ENCODE peak calls at places on chromosomes 16 and 17, in eight cellular contexts. One of them, this sample, is unnamed.

GRCh38 chr17:39152134-39152884 is 872 bp upstream of the PLXDC1 start:
- DNase-seq in activated CD8-positive, alpha-beta memory T cell treated with anti-CD3 and anti-CD28 coated beads for 48 hours: no peak
- DNase-seq in WTC11: peak
- DNase-seq in astrocyte of the hippocampus: no peak
- DNase-seq in EL: no peak
- DNase-seq in stimulated activated effector memory CD8-positive, alpha-beta T cell treated with anti-CD3 and anti-CD28 coated beads, Interleukin-12 subunit alpha, Interleukin-12 subunit beta, amount 100 ng/mL, for 72 hours: peak
- DNase-seq in CD8-positive, alpha-beta T cell: no peak
- DNase-seq in GM23338: no peak
- DNase-seq in this sample: no peak

GRCh38 chr17:81733507-81734404 is 21.7 kb downstream of the SLC25A10 start:
- DNase-seq in activated CD8-positive, alpha-beta memory T cell treated with anti-CD3 and anti-CD28 coated beads for 48 hours: no peak
- DNase-seq in WTC11: peak
- DNase-seq in astrocyte of the hippocampus: peak
- DNase-seq in EL: peak
- DNase-seq in stimulated activated effector memory CD8-positive, alpha-beta T cell treated with anti-CD3 and anti-CD28 coated beads, Interleukin-12 subunit alpha, Interleukin-12 subunit beta, amount 100 ng/mL, for 72 hours: peak
- DNase-seq in CD8-positive, alpha-beta T cell: peak
- DNase-seq in GM23338: peak
- DNase-seq in this sample: peak

GRCh38 chr16:66580605-66581209 is 1.4 kb downstream of the CMTM2 start:
- DNase-seq in activated CD8-positive, alpha-beta memory T cell treated with anti-CD3 and anti-CD28 coated beads for 48 hours: no peak
- DNase-seq in WTC11: no peak
- DNase-seq in astrocyte of the hippocampus: peak
- DNase-seq in EL: peak
- DNase-seq in stimulated activated effector memory CD8-positive, alpha-beta T cell treated with anti-CD3 and anti-CD28 coated beads, Interleukin-12 subunit alpha, Interleukin-12 subunit beta, amount 100 ng/mL, for 72 hours: no peak
- DNase-seq in CD8-positive, alpha-beta T cell: no peak
- DNase-seq in GM23338: peak
- DNase-seq in this sample: no peak

GRCh38 chr17:76986318-76986717 is 118.1 kb downstream of the MGAT5B start:
- DNase-seq in activated CD8-positive, alpha-beta memory T cell treated with anti-CD3 and anti-CD28 coated beads for 48 hours: no peak
- DNase-seq in WTC11: no peak
- DNase-seq in astrocyte of the hippocampus: no peak
- DNase-seq in EL: no peak
- DNase-seq in stimulated activated effector memory CD8-positive, alpha-beta T cell treated with anti-CD3 and anti-CD28 coated beads, Interleukin-12 subunit alpha, Interleukin-12 subunit beta, amount 100 ng/mL, for 72 hours: no peak
- DNase-seq in CD8-positive, alpha-beta T cell: no peak
- DNase-seq in GM23338: no peak
- DNase-seq in this sample: no peak

GRCh38 chr16:75238132-75238852 is 13.1 kb downstream of the BCAR1 start:
- DNase-seq in activated CD8-positive, alpha-beta memory T cell treated with anti-CD3 and anti-CD28 coated beads for 48 hours: no peak
- DNase-seq in WTC11: peak
- DNase-seq in astrocyte of the hippocampus: peak
- DNase-seq in EL: peak
- DNase-seq in stimulated activated effector memory CD8-positive, alpha-beta T cell treated with anti-CD3 and anti-CD28 coated beads, Interleukin-12 subunit alpha, Interleukin-12 subunit beta, amount 100 ng/mL, for 72 hours: no peak
- DNase-seq in CD8-positive, alpha-beta T cell: no peak
- DNase-seq in GM23338: no peak
- DNase-seq in this sample: peak

GRCh38 chr17:19771971-19772630 is 24.0 kb upstream of the ALDH3A1 start:
- DNase-seq in activated CD8-positive, alpha-beta memory T cell treated with anti-CD3 and anti-CD28 coated beads for 48 hours: no peak
- DNase-seq in WTC11: no peak
- DNase-seq in astrocyte of the hippocampus: no peak
- DNase-seq in EL: no peak
- DNase-seq in stimulated activated effector memory CD8-positive, alpha-beta T cell treated with anti-CD3 and anti-CD28 coated beads, Interleukin-12 subunit alpha, Interleukin-12 subunit beta, amount 100 ng/mL, for 72 hours: peak
- DNase-seq in CD8-positive, alpha-beta T cell: peak
- DNase-seq in GM23338: no peak
- DNase-seq in this sample: no peak

GRCh38 chr16:74626741-74627416 is 20.0 kb upstream of the GLG1 start:
- DNase-seq in activated CD8-positive, alpha-beta memory T cell treated with anti-CD3 and anti-CD28 coated beads for 48 hours: no peak
- DNase-seq in WTC11: no peak
- DNase-seq in astrocyte of the hippocampus: peak
- DNase-seq in EL: no peak
- DNase-seq in stimulated activated effector memory CD8-positive, alpha-beta T cell treated with anti-CD3 and anti-CD28 coated beads, Interleukin-12 subunit alpha, Interleukin-12 subunit beta, amount 100 ng/mL, for 72 hours: no peak
- DNase-seq in CD8-positive, alpha-beta T cell: no peak
- DNase-seq in GM23338: no peak
- DNase-seq in this sample: no peak

GRCh38 chr17:596287-596686 is 118.4 kb downstream of the VPS53 start:
- DNase-seq in activated CD8-positive, alpha-beta memory T cell treated with anti-CD3 and anti-CD28 coated beads for 48 hours: no peak
- DNase-seq in WTC11: no peak
- DNase-seq in astrocyte of the hippocampus: no peak
- DNase-seq in EL: peak
- DNase-seq in stimulated activated effector memory CD8-positive, alpha-beta T cell treated with anti-CD3 and anti-CD28 coated beads, Interleukin-12 subunit alpha, Interleukin-12 subunit beta, amount 100 ng/mL, for 72 hours: no peak
- DNase-seq in CD8-positive, alpha-beta T cell: no peak
- DNase-seq in GM23338: no peak
- DNase-seq in this sample: no peak

GRCh38 chr17:77427471-77427991 is 286.8 kb downstream of the SEC14L1 start:
- DNase-seq in activated CD8-positive, alpha-beta memory T cell treated with anti-CD3 and anti-CD28 coated beads for 48 hours: no peak
- DNase-seq in WTC11: no peak
- DNase-seq in astrocyte of the hippocampus: peak
- DNase-seq in EL: peak
- DNase-seq in stimulated activated effector memory CD8-positive, alpha-beta T cell treated with anti-CD3 and anti-CD28 coated beads, Interleukin-12 subunit alpha, Interleukin-12 subunit beta, amount 100 ng/mL, for 72 hours: no peak
- DNase-seq in CD8-positive, alpha-beta T cell: no peak
- DNase-seq in GM23338: no peak
- DNase-seq in this sample: peak

GRCh38 chr17:8991514-8992285 is 26.2 kb upstream of the PIK3R5 start:
- DNase-seq in activated CD8-positive, alpha-beta memory T cell treated with anti-CD3 and anti-CD28 coated beads for 48 hours: peak
- DNase-seq in WTC11: peak
- DNase-seq in astrocyte of the hippocampus: peak
- DNase-seq in EL: peak
- DNase-seq in stimulated activated effector memory CD8-positive, alpha-beta T cell treated with anti-CD3 and anti-CD28 coated beads, Interleukin-12 subunit alpha, Interleukin-12 subunit beta, amount 100 ng/mL, for 72 hours: peak
- DNase-seq in CD8-positive, alpha-beta T cell: peak
- DNase-seq in GM23338: peak
- DNase-seq in this sample: no peak

GRCh38 chr17:59754547-59754946 is 47.1 kb downstream of the VMP1 start:
- DNase-seq in activated CD8-positive, alpha-beta memory T cell treated with anti-CD3 and anti-CD28 coated beads for 48 hours: no peak
- DNase-seq in WTC11: no peak
- DNase-seq in astrocyte of the hippocampus: peak
- DNase-seq in EL: peak
- DNase-seq in stimulated activated effector memory CD8-positive, alpha-beta T cell treated with anti-CD3 and anti-CD28 coated beads, Interleukin-12 subunit alpha, Interleukin-12 subunit beta, amount 100 ng/mL, for 72 hours: no peak
- DNase-seq in CD8-positive, alpha-beta T cell: no peak
- DNase-seq in GM23338: no peak
- DNase-seq in this sample: no peak

GRCh38 chr16:51193879-51194278 is 42.8 kb upstream of the SALL1 start:
- DNase-seq in activated CD8-positive, alpha-beta memory T cell treated with anti-CD3 and anti-CD28 coated beads for 48 hours: no peak
- DNase-seq in WTC11: no peak
- DNase-seq in astrocyte of the hippocampus: no peak
- DNase-seq in EL: no peak
- DNase-seq in stimulated activated effector memory CD8-positive, alpha-beta T cell treated with anti-CD3 and anti-CD28 coated beads, Interleukin-12 subunit alpha, Interleukin-12 subunit beta, amount 100 ng/mL, for 72 hours: no peak
- DNase-seq in CD8-positive, alpha-beta T cell: no peak
- DNase-seq in GM23338: no peak
- DNase-seq in this sample: no peak

GRCh38 chr16:79169239-79169638 is 431.3 kb downstream of the MAF start:
- DNase-seq in activated CD8-positive, alpha-beta memory T cell treated with anti-CD3 and anti-CD28 coated beads for 48 hours: no peak
- DNase-seq in WTC11: peak
- DNase-seq in astrocyte of the hippocampus: peak
- DNase-seq in EL: no peak
- DNase-seq in stimulated activated effector memory CD8-positive, alpha-beta T cell treated with anti-CD3 and anti-CD28 coated beads, Interleukin-12 subunit alpha, Interleukin-12 subunit beta, amount 100 ng/mL, for 72 hours: no peak
- DNase-seq in CD8-positive, alpha-beta T cell: no peak
- DNase-seq in GM23338: peak
- DNase-seq in this sample: no peak

GRCh38 chr17:78412403-78412802 is 34.0 kb downstream of the PGS1 start:
- DNase-seq in activated CD8-positive, alpha-beta memory T cell treated with anti-CD3 and anti-CD28 coated beads for 48 hours: peak
- DNase-seq in WTC11: no peak
- DNase-seq in astrocyte of the hippocampus: no peak
- DNase-seq in EL: no peak
- DNase-seq in stimulated activated effector memory CD8-positive, alpha-beta T cell treated with anti-CD3 and anti-CD28 coated beads, Interleukin-12 subunit alpha, Interleukin-12 subunit beta, amount 100 ng/mL, for 72 hours: peak
- DNase-seq in CD8-positive, alpha-beta T cell: no peak
- DNase-seq in GM23338: peak
- DNase-seq in this sample: no peak

GRCh38 chr17:40517981-40518380 is 16.6 kb upstream of the TNS4 start:
- DNase-seq in activated CD8-positive, alpha-beta memory T cell treated with anti-CD3 and anti-CD28 coated beads for 48 hours: no peak
- DNase-seq in WTC11: no peak
- DNase-seq in astrocyte of the hippocampus: no peak
- DNase-seq in EL: no peak
- DNase-seq in stimulated activated effector memory CD8-positive, alpha-beta T cell treated with anti-CD3 and anti-CD28 coated beads, Interleukin-12 subunit alpha, Interleukin-12 subunit beta, amount 100 ng/mL, for 72 hours: no peak
- DNase-seq in CD8-positive, alpha-beta T cell: no peak
- DNase-seq in GM23338: no peak
- DNase-seq in this sample: peak

GRCh38 chr16:73016488-73016830 is 31.5 kb downstream of the ZFHX3 start:
- DNase-seq in activated CD8-positive, alpha-beta memory T cell treated with anti-CD3 and anti-CD28 coated beads for 48 hours: no peak
- DNase-seq in WTC11: no peak
- DNase-seq in astrocyte of the hippocampus: no peak
- DNase-seq in EL: no peak
- DNase-seq in stimulated activated effector memory CD8-positive, alpha-beta T cell treated with anti-CD3 and anti-CD28 coated beads, Interleukin-12 subunit alpha, Interleukin-12 subunit beta, amount 100 ng/mL, for 72 hours: no peak
- DNase-seq in CD8-positive, alpha-beta T cell: no peak
- DNase-seq in GM23338: no peak
- DNase-seq in this sample: no peak

GRCh38 chr17:11485802-11486421 is 112.4 kb upstream of the DNAH9 start:
- DNase-seq in activated CD8-positive, alpha-beta memory T cell treated with anti-CD3 and anti-CD28 coated beads for 48 hours: no peak
- DNase-seq in WTC11: no peak
- DNase-seq in astrocyte of the hippocampus: no peak
- DNase-seq in EL: no peak
- DNase-seq in stimulated activated effector memory CD8-positive, alpha-beta T cell treated with anti-CD3 and anti-CD28 coated beads, Interleukin-12 subunit alpha, Interleukin-12 subunit beta, amount 100 ng/mL, for 72 hours: no peak
- DNase-seq in CD8-positive, alpha-beta T cell: no peak
- DNase-seq in GM23338: no peak
- DNase-seq in this sample: no peak

GRCh38 chr17:67829331-67829730 is 4.0 kb downstream of the BPTF start:
- DNase-seq in activated CD8-positive, alpha-beta memory T cell treated with anti-CD3 and anti-CD28 coated beads for 48 hours: peak
- DNase-seq in WTC11: no peak
- DNase-seq in astrocyte of the hippocampus: no peak
- DNase-seq in EL: peak
- DNase-seq in stimulated activated effector memory CD8-positive, alpha-beta T cell treated with anti-CD3 and anti-CD28 coated beads, Interleukin-12 subunit alpha, Interleukin-12 subunit beta, amount 100 ng/mL, for 72 hours: peak
- DNase-seq in CD8-positive, alpha-beta T cell: peak
- DNase-seq in GM23338: peak
- DNase-seq in this sample: no peak

GRCh38 chr17:82791532-82791931 is 39.7 kb downstream of the TBCD start:
- DNase-seq in activated CD8-positive, alpha-beta memory T cell treated with anti-CD3 and anti-CD28 coated beads for 48 hours: no peak
- DNase-seq in WTC11: no peak
- DNase-seq in astrocyte of the hippocampus: peak
- DNase-seq in EL: peak
- DNase-seq in stimulated activated effector memory CD8-positive, alpha-beta T cell treated with anti-CD3 and anti-CD28 coated beads, Interleukin-12 subunit alpha, Interleukin-12 subunit beta, amount 100 ng/mL, for 72 hours: no peak
- DNase-seq in CD8-positive, alpha-beta T cell: no peak
- DNase-seq in GM23338: no peak
- DNase-seq in this sample: no peak

GRCh38 chr17:17683710-17684365 is 2.6 kb downstream of the RAI1 start:
- DNase-seq in activated CD8-positive, alpha-beta memory T cell treated with anti-CD3 and anti-CD28 coated beads for 48 hours: no peak
- DNase-seq in WTC11: no peak
- DNase-seq in astrocyte of the hippocampus: no peak
- DNase-seq in EL: peak
- DNase-seq in stimulated activated effector memory CD8-positive, alpha-beta T cell treated with anti-CD3 and anti-CD28 coated beads, Interleukin-12 subunit alpha, Interleukin-12 subunit beta, amount 100 ng/mL, for 72 hours: no peak
- DNase-seq in CD8-positive, alpha-beta T cell: no peak
- DNase-seq in GM23338: no peak
- DNase-seq in this sample: no peak

GRCh38 chr16:79093554-79093967 is 507.0 kb downstream of the MAF start:
- DNase-seq in activated CD8-positive, alpha-beta memory T cell treated with anti-CD3 and anti-CD28 coated beads for 48 hours: no peak
- DNase-seq in WTC11: no peak
- DNase-seq in astrocyte of the hippocampus: peak
- DNase-seq in EL: no peak
- DNase-seq in stimulated activated effector memory CD8-positive, alpha-beta T cell treated with anti-CD3 and anti-CD28 coated beads, Interleukin-12 subunit alpha, Interleukin-12 subunit beta, amount 100 ng/mL, for 72 hours: no peak
- DNase-seq in CD8-positive, alpha-beta T cell: no peak
- DNase-seq in GM23338: no peak
- DNase-seq in this sample: no peak

GRCh38 chr17:80964231-80964856 is 27.3 kb upstream of the CHMP6 start:
- DNase-seq in activated CD8-positive, alpha-beta memory T cell treated with anti-CD3 and anti-CD28 coated beads for 48 hours: no peak
- DNase-seq in WTC11: no peak
- DNase-seq in astrocyte of the hippocampus: no peak
- DNase-seq in EL: no peak
- DNase-seq in stimulated activated effector memory CD8-positive, alpha-beta T cell treated with anti-CD3 and anti-CD28 coated beads, Interleukin-12 subunit alpha, Interleukin-12 subunit beta, amount 100 ng/mL, for 72 hours: no peak
- DNase-seq in CD8-positive, alpha-beta T cell: no peak
- DNase-seq in GM23338: no peak
- DNase-seq in this sample: no peak

GRCh38 chr17:13583996-13584700 is 17.6 kb downstream of the HS3ST3A1 start:
- DNase-seq in activated CD8-positive, alpha-beta memory T cell treated with anti-CD3 and anti-CD28 coated beads for 48 hours: no peak
- DNase-seq in WTC11: no peak
- DNase-seq in astrocyte of the hippocampus: no peak
- DNase-seq in EL: no peak
- DNase-seq in stimulated activated effector memory CD8-positive, alpha-beta T cell treated with anti-CD3 and anti-CD28 coated beads, Interleukin-12 subunit alpha, Interleukin-12 subunit beta, amount 100 ng/mL, for 72 hours: no peak
- DNase-seq in CD8-positive, alpha-beta T cell: no peak
- DNase-seq in GM23338: no peak
- DNase-seq in this sample: no peak

GRCh38 chr17:63402808-63403207 is 43.3 kb downstream of the CYB561 start:
- DNase-seq in activated CD8-positive, alpha-beta memory T cell treated with anti-CD3 and anti-CD28 coated beads for 48 hours: no peak
- DNase-seq in WTC11: no peak
- DNase-seq in astrocyte of the hippocampus: peak
- DNase-seq in EL: peak
- DNase-seq in stimulated activated effector memory CD8-positive, alpha-beta T cell treated with anti-CD3 and anti-CD28 coated beads, Interleukin-12 subunit alpha, Interleukin-12 subunit beta, amount 100 ng/mL, for 72 hours: no peak
- DNase-seq in CD8-positive, alpha-beta T cell: no peak
- DNase-seq in GM23338: no peak
- DNase-seq in this sample: no peak

GRCh38 chr17:335691-336090 is 16.9 kb downstream of the RPH3AL start:
- DNase-seq in activated CD8-positive, alpha-beta memory T cell treated with anti-CD3 and anti-CD28 coated beads for 48 hours: no peak
- DNase-seq in WTC11: no peak
- DNase-seq in astrocyte of the hippocampus: no peak
- DNase-seq in EL: no peak
- DNase-seq in stimulated activated effector memory CD8-positive, alpha-beta T cell treated with anti-CD3 and anti-CD28 coated beads, Interleukin-12 subunit alpha, Interleukin-12 subunit beta, amount 100 ng/mL, for 72 hours: no peak
- DNase-seq in CD8-positive, alpha-beta T cell: no peak
- DNase-seq in GM23338: peak
- DNase-seq in this sample: peak

GRCh38 chr16:81846105-81846504 is 67.0 kb downstream of the PLCG2 start:
- DNase-seq in activated CD8-positive, alpha-beta memory T cell treated with anti-CD3 and anti-CD28 coated beads for 48 hours: no peak
- DNase-seq in WTC11: no peak
- DNase-seq in astrocyte of the hippocampus: no peak
- DNase-seq in EL: peak
- DNase-seq in stimulated activated effector memory CD8-positive, alpha-beta T cell treated with anti-CD3 and anti-CD28 coated beads, Interleukin-12 subunit alpha, Interleukin-12 subunit beta, amount 100 ng/mL, for 72 hours: no peak
- DNase-seq in CD8-positive, alpha-beta T cell: no peak
- DNase-seq in GM23338: no peak
- DNase-seq in this sample: no peak

This sample was measured in posterior vena cava.